ENCODE peak calls at places on chromosomes 2 and 18, in five cellular contexts. W is AG09319, Y is HCT116, S is activated B cell treated with CpG ODN at 0.5 μM for 24 hours, V is AG04449. D is an unnamed sample.

GRCh38 chr2:140526575-140526974 is 1604.2 kb downstream of the LRP1B start:
- DNase-seq in W (no peak), S (no peak), V (no peak), Y (peak; percentile 1), D (no peak)

GRCh38 chr2:36568533-36569246 is 29.3 kb downstream of the FEZ2 start:
- DNase-seq in V (no peak), Y (no peak), W (no peak), S (no peak), D (no peak)

GRCh38 chr18:48724939-48725338 is 186.1 kb downstream of the CTIF start:
- DNase-seq in V (no peak), S (no peak), W (no peak), Y (no peak), D (no peak)

GRCh38 chr18:74949611-74950010 is 259.3 kb downstream of the PTGR3 start:
- DNase-seq in V (no peak), Y (no peak), S (no peak), W (no peak), D (no peak)

GRCh38 chr2:232529806-232530547 is 4.0 kb downstream of the CHRND start:
- DNase-seq in S (no peak), W (no peak), Y (no peak), V (no peak), D (no peak)

GRCh38 chr2:211205841-211206240 is 649.4 kb downstream of the CPS1 start:
- DNase-seq in S (no peak), V (no peak), Y (no peak), W (no peak), D (no peak)

GRCh38 chr2:62362561-62362960 is 143.4 kb downstream of the TMEM17 start:
- DNase-seq in Y (no peak), W (no peak), V (no peak), S (no peak), D (no peak)

GRCh38 chr2:181077128-181077709 is 96.8 kb downstream of the UBE2E3 start:
- DNase-seq in V (no peak), S (no peak), Y (peak; percentile 22), W (no peak), D (no peak)

GRCh38 chr2:54945401-54946219 is 104.6 kb downstream of the RTN4 start:
- DNase-seq in S (no peak), V (peak; percentile 23), W (peak; percentile 29), Y (no peak), D (no peak)

GRCh38 chr2:236762628-236763027 is 193.0 kb downstream of the ACKR3 start:
- DNase-seq in V (no peak), Y (no peak), S (no peak), W (no peak), D (no peak)

GRCh38 chr2:10518470-10519060 is 70.4 kb upstream of the ODC1 start:
- DNase-seq in S (no peak), Y (no peak), W (no peak), V (no peak), D (no peak)

GRCh38 chr2:234469251-234469845 is 27.5 kb downstream of the ARL4C start:
- DNase-seq in Y (no peak), S (no peak), V (no peak), W (no peak), D (no peak)

GRCh38 chr18:63604791-63605567 is 17.8 kb downstream of the SERPINB13 start:
- DNase-seq in Y (peak; percentile 59), W (no peak), V (peak; percentile 7), S (no peak), D (no peak)

GRCh38 chr2:11656671-11657101 is 13.3 kb downstream of the NTSR2 start:
- DNase-seq in Y (no peak), S (no peak), W (no peak), V (no peak), D (no peak)

GRCh38 chr2:47269316-47270232 is 114.5 kb upstream of the STPG4 start:
- DNase-seq in V (peak; percentile 91), Y (peak; percentile 64), W (peak; percentile 95), S (no peak), D (no peak)

GRCh38 chr18:10475633-10476388 is 21.4 kb downstream of the APCDD1 start:
- DNase-seq in W (no peak), S (no peak), V (no peak), Y (no peak), D (no peak)

GRCh38 chr2:128310094-128310716 is 8.5 kb downstream of the HS6ST1 start:
- DNase-seq in V (no peak), S (no peak), Y (no peak), W (no peak), D (peak; percentile 37)

GRCh38 chr18:43692291-43692690 is 415.0 kb upstream of the SYT4 start:
- DNase-seq in Y (no peak), V (peak; percentile 26), W (no peak), S (no peak), D (no peak)

GRCh38 chr2:171066110-171066509 is 94.6 kb downstream of the TLK1 start:
- DNase-seq in S (no peak), V (no peak), Y (no peak), W (no peak), D (no peak)

GRCh38 chr2:172066394-172066863 is 18.9 kb upstream of the DLX1 start:
- DNase-seq in V (no peak), Y (no peak), S (no peak), W (no peak), D (no peak)

GRCh38 chr2:57740905-57741304 is 305.7 kb upstream of the VRK2 start:
- DNase-seq in W (no peak), V (no peak), Y (no peak), S (no peak), D (no peak)

GRCh38 chr18:37322497-37323035 is 243.0 kb downstream of the CELF4 start:
- DNase-seq in S (no peak), Y (peak; percentile 26), W (no peak), V (no peak), D (peak; percentile 50)

GRCh38 chr18:58896734-58897508 is 32.2 kb downstream of the ZNF532 start:
- DNase-seq in V (no peak), W (no peak), Y (no peak), S (no peak), D (no peak)

GRCh38 chr18:22422909-22423548 is 5.3 kb upstream of the CTAGE1 start:
- DNase-seq in V (no peak), W (no peak), Y (no peak), S (no peak), D (no peak)

GRCh38 chr2:120314656-120315366 is 31.1 kb upstream of the INHBB start:
- DNase-seq in Y (no peak), S (no peak), V (no peak), W (no peak), D (no peak)

GRCh38 chr2:226426292-226426736 is 373.3 kb downstream of the IRS1 start:
- DNase-seq in W (no peak), S (no peak), Y (no peak), V (peak; percentile 98), D (no peak)

GRCh38 chr2:52395912-52396311 is 1364.0 kb upstream of the NRXN1 start:
- DNase-seq in W (no peak), Y (no peak), V (peak; percentile 45), S (no peak), D (no peak)

GRCh38 chr2:213145723-213146242 is 5.6 kb downstream of the IKZF2 start:
- DNase-seq in V (no peak), S (no peak), W (no peak), Y (no peak), D (no peak)

GRCh38 chr2:106075038-106075437 is 119.1 kb downstream of the UXS1 start:
- DNase-seq in Y (no peak), W (no peak), S (no peak), V (no peak), D (no peak)

GRCh38 chr18:63579643-63580042 is 7.5 kb upstream of the SERPINB13 start:
- DNase-seq in Y (no peak), V (no peak), S (no peak), W (no peak), D (no peak)

GRCh38 chr2:37858197-37858711 is 66.8 kb upstream of the RMDN2 start:
- DNase-seq in W (no peak), S (no peak), Y (no peak), V (peak; percentile 87), D (no peak)

GRCh38 chr2:66521459-66521858 is 86.5 kb downstream of the MEIS1 start:
- DNase-seq in S (no peak), Y (no peak), W (no peak), V (no peak), D (no peak)

GRCh38 chr2:232652505-232652851 is 19.1 kb downstream of the EFHD1 start:
- DNase-seq in Y (no peak), S (no peak), W (no peak), V (no peak), D (no peak)

GRCh38 chr18:35005963-35006577 is 35.1 kb upstream of the MAPRE2 start:
- DNase-seq in W (no peak), Y (peak; percentile 71), S (no peak), V (no peak), D (no peak)

DNA sequence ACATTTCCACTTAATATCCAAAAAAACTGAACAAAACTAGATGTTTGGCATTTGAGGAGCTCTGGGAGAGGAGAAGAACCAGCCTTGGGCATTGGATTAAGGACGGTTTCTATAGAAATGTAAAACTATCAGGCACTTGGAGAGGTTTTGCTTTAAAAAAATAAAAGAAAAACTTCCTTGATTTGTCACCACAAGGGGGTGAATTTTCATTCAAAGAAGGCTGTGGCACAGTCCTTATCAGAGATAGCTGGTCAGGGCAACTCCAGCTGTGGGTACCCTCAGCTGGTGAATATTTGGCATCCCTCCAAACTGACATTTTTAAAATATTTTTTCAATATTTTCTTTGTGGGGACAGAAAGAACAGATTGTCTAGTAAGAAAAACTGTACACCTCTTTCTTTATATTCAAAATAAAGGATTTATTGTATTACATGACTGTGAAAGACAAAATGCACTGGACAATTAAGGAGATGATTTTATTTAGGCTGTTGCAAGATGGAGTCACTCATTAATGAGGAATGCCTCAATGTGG is 46.1 kb upstream of the TBC1D8 start:
- DNase-seq in S (no peak), W (no peak), V (no peak), Y (no peak), D (no peak)
- TF ChIP-seq CTCF in S (no peak), W (no peak), V (no peak), Y (peak; percentile 15), D (no peak)

DNA sequence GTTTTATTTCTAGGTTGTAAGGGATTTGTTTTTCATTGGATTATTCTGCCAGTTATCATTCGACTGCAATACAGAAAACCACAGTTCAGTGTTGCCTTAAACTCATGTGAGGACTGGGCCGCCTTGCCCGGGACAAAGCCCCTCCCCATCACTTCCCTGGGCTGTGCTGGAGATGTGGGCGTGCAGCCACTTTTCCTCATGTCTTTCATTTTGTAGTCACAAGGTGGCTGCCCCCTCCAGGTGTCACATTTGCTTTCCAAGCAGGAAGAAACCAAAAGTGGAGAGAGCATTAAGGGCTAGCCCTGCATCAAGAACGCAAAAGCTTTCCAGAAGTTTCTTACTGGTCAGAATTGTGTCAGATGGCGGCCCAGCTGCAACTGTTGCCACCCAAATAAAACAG is 492.5 kb upstream of the ID2 start:
- DNase-seq in V (no peak), S (no peak), Y (no peak), W (no peak), D (no peak)
- TF ChIP-seq CTCF in V (no peak), S (no peak), Y (peak; percentile 4), W (no peak), D (no peak)

GRCh38 chr2:167292430-167293171 is 404.3 kb downstream of the XIRP2 start:
- DNase-seq in V (peak; percentile 38), Y (peak; percentile 52), W (peak; percentile 77), S (peak; percentile 38), D (peak; percentile 77)
- TF ChIP-seq CTCF in V (peak; percentile 50), Y (peak; percentile 8), W (peak; percentile 40), S (no peak), D (no peak)

GRCh38 chr2:158456309-158457066 is at the start of the genes CCDC148 and PKP4:
- DNase-seq in S (peak; percentile 76), V (peak; percentile 67), Y (peak; percentile 86), W (peak; percentile 79), D (peak; percentile 82)
- TF ChIP-seq CTCF in S (no peak), V (peak; percentile 4), Y (no peak), W (no peak), D (no peak)

GRCh38 chr2:119248311-119248710 is 24.7 kb downstream of the STEAP3 start:
- DNase-seq in S (no peak), W (no peak), V (no peak), Y (no peak), D (no peak)
- TF ChIP-seq CTCF in S (no peak), W (no peak), V (no peak), Y (no peak), D (no peak)